ENCODE peak calls at places on chromosomes 1 and 21, in eight cellular contexts. One of them, this sample, is unnamed.

GRCh38 chr1:160127381-160127780 is 11.8 kb downstream of the ATP1A2 start:
- DNase-seq in HFFc6: no peak
- DNase-seq in OCI-LY7: no peak
- DNase-seq in fibroblast of lung: no peak
- DNase-seq in Calu3: no peak
- DNase-seq in suprapubic skin: no peak
- DNase-seq in nephron progenitor cell: no peak
- DNase-seq in ascending aorta: no peak
- DNase-seq in this sample: no peak

GRCh38 chr1:66330711-66331110 is 203.2 kb upstream of the SGIP1 start:
- DNase-seq in Calu3: no peak
- DNase-seq in suprapubic skin: no peak
- DNase-seq in HFFc6: no peak
- DNase-seq in nephron progenitor cell: no peak
- DNase-seq in fibroblast of lung: peak
- DNase-seq in OCI-LY7: peak
- DNase-seq in ascending aorta: no peak
- DNase-seq in this sample: no peak

GRCh38 chr1:116379057-116379630 is 6.1 kb downstream of the ATP1A1 start:
- DNase-seq in OCI-LY7: no peak
- DNase-seq in suprapubic skin: no peak
- DNase-seq in ascending aorta: no peak
- DNase-seq in Calu3: no peak
- DNase-seq in HFFc6: no peak
- DNase-seq in nephron progenitor cell: no peak
- DNase-seq in fibroblast of lung: no peak
- DNase-seq in this sample: no peak

GRCh38 chr1:38474738-38475623 is 384.6 kb downstream of the RRAGC start:
- DNase-seq in ascending aorta: no peak
- DNase-seq in fibroblast of lung: no peak
- DNase-seq in suprapubic skin: no peak
- DNase-seq in OCI-LY7: peak
- DNase-seq in HFFc6: no peak
- DNase-seq in Calu3: no peak
- DNase-seq in nephron progenitor cell: no peak
- DNase-seq in this sample: no peak

GRCh38 chr1:229203030-229203751 is 67.7 kb upstream of the RAB4A start:
- DNase-seq in nephron progenitor cell: peak
- DNase-seq in fibroblast of lung: peak
- DNase-seq in suprapubic skin: no peak
- DNase-seq in HFFc6: peak
- DNase-seq in Calu3: peak
- DNase-seq in ascending aorta: no peak
- DNase-seq in OCI-LY7: peak
- DNase-seq in this sample: peak

GRCh38 chr1:92444351-92444750 is 42.4 kb downstream of the GFI1 start:
- DNase-seq in nephron progenitor cell: no peak
- DNase-seq in ascending aorta: no peak
- DNase-seq in Calu3: no peak
- DNase-seq in suprapubic skin: no peak
- DNase-seq in fibroblast of lung: peak
- DNase-seq in OCI-LY7: no peak
- DNase-seq in HFFc6: peak
- DNase-seq in this sample: no peak

GRCh38 chr1:245765241-245766000 is 610.6 kb downstream of the KIF26B start:
- DNase-seq in nephron progenitor cell: no peak
- DNase-seq in suprapubic skin: no peak
- DNase-seq in HFFc6: peak
- DNase-seq in OCI-LY7: no peak
- DNase-seq in ascending aorta: no peak
- DNase-seq in fibroblast of lung: peak
- DNase-seq in Calu3: no peak
- DNase-seq in this sample: no peak

GRCh38 chr1:233613252-233614172 is at the start of gene KCNK1:
- DNase-seq in nephron progenitor cell: peak
- DNase-seq in Calu3: peak
- DNase-seq in ascending aorta: peak
- DNase-seq in fibroblast of lung: peak
- DNase-seq in suprapubic skin: no peak
- DNase-seq in OCI-LY7: no peak
- DNase-seq in HFFc6: no peak
- DNase-seq in this sample: peak

GRCh38 chr1:80656011-80656627 is 1144.6 kb upstream of the ADGRL2 start:
- DNase-seq in fibroblast of lung: peak
- DNase-seq in Calu3: peak
- DNase-seq in OCI-LY7: peak
- DNase-seq in ascending aorta: no peak
- DNase-seq in suprapubic skin: no peak
- DNase-seq in nephron progenitor cell: peak
- DNase-seq in HFFc6: no peak
- DNase-seq in this sample: peak

GRCh38 chr1:44786138-44786840 is 1.7 kb downstream of the BEST4 start:
- DNase-seq in suprapubic skin: no peak
- DNase-seq in nephron progenitor cell: peak
- DNase-seq in fibroblast of lung: peak
- DNase-seq in Calu3: peak
- DNase-seq in ascending aorta: peak
- DNase-seq in OCI-LY7: peak
- DNase-seq in HFFc6: peak
- DNase-seq in this sample: peak

GRCh38 chr1:46403916-46404315 is 9.8 kb downstream of the FAAH start:
- DNase-seq in Calu3: no peak
- DNase-seq in nephron progenitor cell: no peak
- DNase-seq in ascending aorta: no peak
- DNase-seq in HFFc6: no peak
- DNase-seq in fibroblast of lung: no peak
- DNase-seq in suprapubic skin: no peak
- DNase-seq in OCI-LY7: no peak
- DNase-seq in this sample: no peak

GRCh38 chr21:39593522-39593921 is 19.2 kb upstream of the B3GALT5 start:
- DNase-seq in nephron progenitor cell: no peak
- DNase-seq in ascending aorta: no peak
- DNase-seq in suprapubic skin: no peak
- DNase-seq in Calu3: no peak
- DNase-seq in OCI-LY7: no peak
- DNase-seq in HFFc6: no peak
- DNase-seq in fibroblast of lung: peak
- DNase-seq in this sample: no peak

GRCh38 chr1:151998611-151999362 is 5.1 kb upstream of the S100A10 start:
- DNase-seq in HFFc6: peak
- DNase-seq in suprapubic skin: no peak
- DNase-seq in Calu3: peak
- DNase-seq in ascending aorta: no peak
- DNase-seq in nephron progenitor cell: no peak
- DNase-seq in OCI-LY7: no peak
- DNase-seq in fibroblast of lung: no peak
- DNase-seq in this sample: peak

GRCh38 chr1:112605633-112606327 is 13.2 kb downstream of the ST7L start:
- DNase-seq in fibroblast of lung: no peak
- DNase-seq in Calu3: no peak
- DNase-seq in OCI-LY7: no peak
- DNase-seq in nephron progenitor cell: no peak
- DNase-seq in HFFc6: no peak
- DNase-seq in ascending aorta: no peak
- DNase-seq in suprapubic skin: no peak
- DNase-seq in this sample: peak

GRCh38 chr1:3678361-3679097 is 26.2 kb downstream of the TP73 start:
- DNase-seq in nephron progenitor cell: no peak
- DNase-seq in OCI-LY7: peak
- DNase-seq in Calu3: peak
- DNase-seq in HFFc6: no peak
- DNase-seq in ascending aorta: no peak
- DNase-seq in suprapubic skin: no peak
- DNase-seq in fibroblast of lung: no peak
- DNase-seq in this sample: peak
- TF ChIP-seq CTCF in nephron progenitor cell: no peak
- TF ChIP-seq CTCF in OCI-LY7: peak
- TF ChIP-seq CTCF in Calu3: no peak
- TF ChIP-seq CTCF in HFFc6: no peak
- TF ChIP-seq CTCF in ascending aorta: no peak
- TF ChIP-seq CTCF in suprapubic skin: no peak
- TF ChIP-seq CTCF in fibroblast of lung: no peak
- TF ChIP-seq CTCF in this sample: no peak

GRCh38 chr1:9009438-9010366 is 16.5 kb downstream of the SLC2A7 start:
- DNase-seq in nephron progenitor cell: peak
- DNase-seq in HFFc6: no peak
- DNase-seq in OCI-LY7: peak
- DNase-seq in fibroblast of lung: peak
- DNase-seq in Calu3: peak
- DNase-seq in suprapubic skin: no peak
- DNase-seq in ascending aorta: no peak
- DNase-seq in this sample: peak
- TF ChIP-seq CTCF in nephron progenitor cell: peak
- TF ChIP-seq CTCF in HFFc6: peak
- TF ChIP-seq CTCF in OCI-LY7: peak
- TF ChIP-seq CTCF in fibroblast of lung: peak
- TF ChIP-seq CTCF in Calu3: no peak
- TF ChIP-seq CTCF in suprapubic skin: no peak
- TF ChIP-seq CTCF in ascending aorta: peak
- TF ChIP-seq CTCF in this sample: peak

DNA sequence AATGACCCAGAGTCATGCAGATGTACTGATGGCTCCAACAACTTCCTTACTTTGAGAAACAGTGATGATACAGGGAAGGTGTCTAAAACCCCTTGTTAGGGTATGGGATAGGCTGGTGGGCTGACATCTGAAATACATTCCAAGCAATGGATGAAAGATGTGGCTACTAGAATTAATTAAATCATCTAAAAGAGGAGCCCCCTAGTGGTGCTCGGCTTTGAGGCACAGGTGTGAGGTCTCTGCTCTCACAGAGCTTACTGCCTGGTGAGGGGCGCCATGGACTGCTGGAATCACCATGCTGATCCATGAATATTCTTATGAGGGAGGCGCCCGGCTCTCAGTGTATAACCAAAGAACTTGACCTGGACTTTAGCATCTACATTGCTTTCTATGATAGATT is 48.5 kb downstream of the GNG4 start:
- DNase-seq in OCI-LY7: peak
- DNase-seq in ascending aorta: no peak
- DNase-seq in fibroblast of lung: peak
- DNase-seq in suprapubic skin: no peak
- DNase-seq in nephron progenitor cell: no peak
- DNase-seq in Calu3: peak
- DNase-seq in HFFc6: no peak
- DNase-seq in this sample: peak
- TF ChIP-seq CTCF in OCI-LY7: peak
- TF ChIP-seq CTCF in ascending aorta: no peak
- TF ChIP-seq CTCF in fibroblast of lung: peak
- TF ChIP-seq CTCF in suprapubic skin: no peak
- TF ChIP-seq CTCF in nephron progenitor cell: peak
- TF ChIP-seq CTCF in Calu3: peak
- TF ChIP-seq CTCF in HFFc6: peak
- TF ChIP-seq CTCF in this sample: peak

DNA sequence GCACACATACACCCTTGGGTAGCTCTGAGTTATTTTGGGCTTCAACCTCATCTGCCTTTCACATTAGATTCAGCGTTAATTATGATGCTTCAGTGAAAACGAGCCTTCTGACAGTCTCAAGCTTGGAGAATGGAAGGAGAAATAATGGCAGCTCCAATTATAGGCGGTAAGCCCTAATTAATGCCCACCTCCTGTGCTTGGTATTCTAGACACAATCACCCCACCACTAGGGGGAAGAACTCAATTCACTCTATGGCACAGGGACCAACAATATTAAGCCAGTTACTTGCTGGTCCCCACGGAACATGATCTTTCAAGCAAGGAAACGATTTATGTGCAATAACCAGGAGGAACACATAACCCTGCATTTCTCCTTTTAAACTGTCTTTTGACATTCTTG is 397.9 kb downstream of the BRINP2 start:
- DNase-seq in OCI-LY7: no peak
- DNase-seq in suprapubic skin: no peak
- DNase-seq in nephron progenitor cell: no peak
- DNase-seq in ascending aorta: no peak
- DNase-seq in HFFc6: no peak
- DNase-seq in Calu3: no peak
- DNase-seq in fibroblast of lung: no peak
- DNase-seq in this sample: no peak
- TF ChIP-seq CTCF in OCI-LY7: peak
- TF ChIP-seq CTCF in suprapubic skin: no peak
- TF ChIP-seq CTCF in nephron progenitor cell: no peak
- TF ChIP-seq CTCF in ascending aorta: no peak
- TF ChIP-seq CTCF in HFFc6: no peak
- TF ChIP-seq CTCF in Calu3: peak
- TF ChIP-seq CTCF in fibroblast of lung: no peak
- TF ChIP-seq CTCF in this sample: no peak

GRCh38 chr21:35023396-35024070 is 25.6 kb downstream of the RUNX1 start:
- DNase-seq in nephron progenitor cell: no peak
- DNase-seq in ascending aorta: no peak
- DNase-seq in suprapubic skin: no peak
- DNase-seq in OCI-LY7: no peak
- DNase-seq in Calu3: no peak
- DNase-seq in HFFc6: no peak
- DNase-seq in fibroblast of lung: no peak
- DNase-seq in this sample: no peak

GRCh38 chr21:35024071-35024420 is 25.1 kb downstream of the RUNX1 start:
- DNase-seq in nephron progenitor cell: no peak
- DNase-seq in suprapubic skin: no peak
- DNase-seq in ascending aorta: no peak
- DNase-seq in HFFc6: no peak
- DNase-seq in OCI-LY7: no peak
- DNase-seq in fibroblast of lung: no peak
- DNase-seq in Calu3: no peak
- DNase-seq in this sample: no peak

GRCh38 chr21:35026153-35026499 is 23.0 kb downstream of the RUNX1 start:
- DNase-seq in HFFc6: no peak
- DNase-seq in nephron progenitor cell: no peak
- DNase-seq in OCI-LY7: no peak
- DNase-seq in suprapubic skin: no peak
- DNase-seq in ascending aorta: no peak
- DNase-seq in Calu3: no peak
- DNase-seq in fibroblast of lung: no peak
- DNase-seq in this sample: no peak

GRCh38 chr21:35025206-35026152 is 23.6 kb downstream of the RUNX1 start:
- DNase-seq in ascending aorta: no peak
- DNase-seq in OCI-LY7: no peak
- DNase-seq in Calu3: no peak
- DNase-seq in nephron progenitor cell: no peak
- DNase-seq in HFFc6: no peak
- DNase-seq in fibroblast of lung: no peak
- DNase-seq in suprapubic skin: no peak
- DNase-seq in this sample: no peak

GRCh38 chr21:35024475-35024874 is 24.6 kb downstream of the RUNX1 start:
- DNase-seq in suprapubic skin: no peak
- DNase-seq in ascending aorta: no peak
- DNase-seq in Calu3: no peak
- DNase-seq in OCI-LY7: no peak
- DNase-seq in HFFc6: peak
- DNase-seq in nephron progenitor cell: no peak
- DNase-seq in fibroblast of lung: no peak
- DNase-seq in this sample: no peak
- TF ChIP-seq CTCF in suprapubic skin: no peak
- TF ChIP-seq CTCF in ascending aorta: no peak
- TF ChIP-seq CTCF in Calu3: no peak
- TF ChIP-seq CTCF in OCI-LY7: no peak
- TF ChIP-seq CTCF in HFFc6: no peak
- TF ChIP-seq CTCF in nephron progenitor cell: no peak
- TF ChIP-seq CTCF in fibroblast of lung: no peak
- TF ChIP-seq CTCF in this sample: no peak

This sample was measured in MCF 10A.